ENCODE peak calls at places on chromosome 2, in ten cellular contexts. O is tibial artery, X is K562, S is fibroblast of lung, W is HCT116, T is colonic mucosa, G is hepatocyte, Q is BE2C, N is cardiac muscle cell, J is keratinocyte. V is an unnamed sample.
A peak's percentile ranks its signal among the peaks of the same experiment; 100 is the strongest.

GRCh38 chr2:239625913-239626734 is 225.3 kb upstream of the HDAC4 start:
- DNase-seq in N (no peak), S (no peak), Q (no peak), J (no peak), T (no peak), X (no peak), O (no peak), G (no peak), W (no peak), V (no peak)

GRCh38 chr2:171225302-171225980 is 64.7 kb upstream of the TLK1 start:
- DNase-seq in Q (no peak), X (peak; percentile 25), T (no peak), W (peak; percentile 88), O (no peak), J (peak; percentile 65), G (peak; percentile 7), N (no peak), S (peak; percentile 79), V (no peak)

GRCh38 chr2:128488429-128488828 is 169.8 kb upstream of the HS6ST1 start:
- DNase-seq in S (no peak), X (no peak), Q (no peak), W (no peak), J (no peak), T (no peak), O (no peak), N (no peak), G (no peak), V (no peak)

GRCh38 chr2:20882466-20883170 is 59.7 kb upstream of the LDAH start:
- DNase-seq in G (no peak), J (no peak), N (no peak), S (no peak), Q (peak; percentile 56), X (no peak), T (no peak), O (no peak), W (no peak), V (no peak)

GRCh38 chr2:241813080-241813805 is 4.2 kb downstream of the NEU4 start:
- DNase-seq in S (no peak), W (no peak), Q (no peak), T (no peak), N (no peak), O (peak; percentile 62), G (no peak), X (no peak), J (no peak), V (no peak)

GRCh38 chr2:176088937-176089842 is 3.3 kb upstream of the HOXD13 start:
- DNase-seq in G (no peak), W (no peak), Q (no peak), N (no peak), S (no peak), X (no peak), J (no peak), O (no peak), T (no peak), V (no peak)

GRCh38 chr2:160075171-160075570 is 12.8 kb upstream of the PLA2R1 start:
- DNase-seq in J (no peak), T (peak; percentile 31), G (no peak), Q (no peak), O (peak; percentile 82), S (peak; percentile 91), X (no peak), N (no peak), W (no peak), V (no peak)

GRCh38 chr2:11955883-11956282 is 209.5 kb downstream of the LPIN1 start:
- DNase-seq in O (no peak), T (no peak), N (no peak), J (no peak), X (no peak), W (no peak), S (peak; percentile 59), G (no peak), Q (peak; percentile 52), V (no peak)

GRCh38 chr2:195645413-195645812 is 11.6 kb upstream of the SLC39A10 start:
- DNase-seq in Q (no peak), N (no peak), W (no peak), G (no peak), T (no peak), X (no peak), S (no peak), O (no peak), J (no peak), V (no peak)

GRCh38 chr2:127355407-127356008 is 32.3 kb downstream of the MAP3K2 start:
- DNase-seq in Q (no peak), X (peak; percentile 44), N (no peak), W (peak; percentile 27), T (no peak), O (no peak), J (no peak), G (no peak), S (peak; percentile 21), V (no peak)

GRCh38 chr2:187879491-187879890 is 325.3 kb upstream of the TFPI start:
- DNase-seq in X (no peak), G (no peak), J (no peak), S (no peak), T (no peak), N (no peak), O (no peak), W (no peak), Q (no peak), V (no peak)

GRCh38 chr2:5442736-5443135 is 249.4 kb upstream of the SOX11 start:
- DNase-seq in W (no peak), G (no peak), X (no peak), J (no peak), S (no peak), N (no peak), T (no peak), O (no peak), Q (no peak), V (no peak)

GRCh38 chr2:221831051-221831450 is 258.9 kb upstream of the EPHA4 start:
- DNase-seq in O (no peak), Q (no peak), W (no peak), J (no peak), N (no peak), X (no peak), T (no peak), G (no peak), S (no peak), V (no peak)

GRCh38 chr2:234032301-234032856 is 18.1 kb upstream of the SPP2 start:
- DNase-seq in X (no peak), S (peak; percentile 84), T (no peak), O (no peak), J (no peak), W (no peak), G (no peak), Q (no peak), N (no peak), V (no peak)

GRCh38 chr2:61353909-61354308 is 117.0 kb downstream of the USP34 start:
- DNase-seq in N (no peak), S (no peak), T (no peak), W (no peak), G (no peak), X (no peak), Q (no peak), J (no peak), O (no peak), V (no peak)

GRCh38 chr2:8334866-8335325 is 347.0 kb upstream of the ID2 start:
- DNase-seq in O (no peak), X (no peak), W (no peak), N (no peak), T (no peak), S (no peak), G (peak; percentile 22), J (no peak), Q (no peak), V (no peak)

GRCh38 chr2:226429476-226429875 is 370.1 kb downstream of the IRS1 start:
- DNase-seq in S (no peak), N (no peak), W (no peak), X (no peak), T (no peak), G (no peak), J (no peak), O (no peak), Q (no peak), V (no peak)

GRCh38 chr2:143128681-143129580 is at the start of gene ARHGAP15:
- DNase-seq in Q (peak; percentile 9), S (no peak), J (no peak), W (no peak), X (peak; percentile 3), O (no peak), N (no peak), T (peak; percentile 32), G (no peak), V (no peak)
- H3K4me3 ChIP-seq in Q (no peak within 1 kb of the TSS), S (no peak within 1 kb of the TSS), J (no peak within 1 kb of the TSS), W (no peak within 1 kb of the TSS), X (no peak within 1 kb of the TSS), O (no peak within 1 kb of the TSS), N (no peak within 1 kb of the TSS), T (no peak within 1 kb of the TSS), G (no peak within 1 kb of the TSS), V (no peak within 1 kb of the TSS)

GRCh38 chr2:85740193-85740592 is 13.6 kb upstream of the ATOH8 start:
- DNase-seq in J (no peak), T (no peak), Q (no peak), G (no peak), N (no peak), W (no peak), S (no peak), X (no peak), O (no peak), V (no peak)
- H3K4me1 ChIP-seq in J (peaks cover 17% of the 10 kb centered on the region), T (peaks cover 10% of the 10 kb centered on the region), Q (peaks cover 32% of the 10 kb centered on the region), G (peaks cover 32% of the 10 kb centered on the region), N (no peaks in the 10 kb centered on the region), W (peaks cover 40% of the 10 kb centered on the region), S (peaks cover 48% of the 10 kb centered on the region), X (peaks cover 2% of the 10 kb centered on the region), O (peaks cover 83% of the 10 kb centered on the region), V (peaks cover 38% of the 10 kb centered on the region)

DNA sequence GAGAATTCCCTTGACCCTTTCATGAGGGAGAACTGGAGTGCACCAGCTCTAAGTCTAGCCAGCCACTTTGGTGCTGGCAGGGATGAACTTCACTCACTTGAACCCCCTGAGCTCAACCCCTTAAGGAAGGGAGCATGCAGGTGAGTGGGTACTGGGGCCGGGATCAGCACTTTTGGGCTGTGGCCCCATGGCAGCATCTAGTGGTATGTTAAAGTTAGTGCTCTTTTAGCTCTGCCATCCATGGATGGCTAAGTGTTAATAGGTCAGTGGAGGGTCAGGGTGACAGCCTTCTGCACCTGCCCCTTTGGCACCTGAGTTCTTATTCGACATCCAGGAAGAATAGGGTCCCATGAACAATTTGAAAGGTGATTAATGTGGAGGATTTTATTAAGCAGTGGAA is 689.0 kb upstream of the FSHR start:
- DNase-seq in T (no peak), S (no peak), O (no peak), N (no peak), X (no peak), G (no peak), J (no peak), W (no peak), Q (no peak), V (no peak)
- TF ChIP-seq CTCF in T (no peak), S (no peak), O (no peak), N (no peak), X (no peak), G (no peak), J (peak; percentile 27), W (no peak), Q (no peak), V (no peak)

DNA sequence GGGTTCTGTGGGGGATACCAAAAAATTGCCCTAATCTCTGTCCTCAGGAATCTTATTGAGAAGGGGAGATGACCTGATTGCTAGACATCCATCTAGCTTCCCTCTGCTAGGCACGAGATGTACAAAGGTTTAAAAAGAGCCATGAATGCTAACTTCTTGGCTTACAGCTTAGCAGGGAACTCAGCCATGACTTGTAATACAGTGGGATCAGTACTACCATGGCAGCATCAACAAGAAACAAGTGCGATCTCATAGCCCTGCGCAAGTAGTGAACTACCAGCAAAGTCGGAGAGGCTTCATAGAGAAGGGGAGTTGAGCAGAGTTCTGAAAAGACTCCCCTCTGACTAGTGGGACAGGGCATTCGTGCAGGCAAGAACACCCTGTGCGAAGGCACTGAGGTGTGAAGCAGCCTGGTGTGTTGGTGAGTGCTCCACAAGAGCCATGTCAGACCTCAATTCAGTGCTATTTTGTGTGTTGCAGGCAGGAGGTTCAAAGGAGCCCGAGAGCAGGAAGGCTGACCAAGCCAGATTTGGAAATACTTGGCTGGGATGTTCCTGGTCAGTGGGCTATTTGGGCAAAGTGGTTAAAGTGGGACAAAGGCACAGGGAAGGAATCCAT is 130.0 kb downstream of the FMNL2 start:
- DNase-seq in W (no peak), T (no peak), G (no peak), S (no peak), J (no peak), O (no peak), N (no peak), Q (no peak), X (no peak), V (no peak)
- H3K4me3 ChIP-seq in W (no peak overlapping the region), T (no peak overlapping the region), G (no peak overlapping the region), S (no peak overlapping the region), J (no peak overlapping the region), O (no peak overlapping the region), N (no peak overlapping the region), Q (no peak overlapping the region), X (no peak overlapping the region), V (no peak overlapping the region)